ENCODE peak calls at places on chromosomes 3 and 15, in five cellular contexts. T is stomach, Z is left lung, H is T-cell, Y is NCI-H187. K is an unnamed sample.

GRCh38 chr3:171981271-171981605 is 58.1 kb upstream of the FNDC3B start:
- DNase-seq in T (no peak), Z (no peak), H (no peak), Y (no peak), K (no peak)

GRCh38 chr3:105876745-105877624 is 8.2 kb upstream of the CBLB start:
- DNase-seq in T (no peak), Z (no peak), H (no peak), Y (no peak), K (no peak)

GRCh38 chr3:43001094-43001553 is 22.0 kb downstream of the GASK1A start:
- DNase-seq in T (peak), Z (no peak), H (no peak), Y (no peak), K (no peak)

GRCh38 chr3:49132437-49133225 is at the start of gene LAMB2:
- DNase-seq in T (peak), Z (peak), H (no peak), Y (no peak), K (no peak)

GRCh38 chr15:68643216-68643830 is 64.5 kb downstream of the CORO2B start:
- DNase-seq in T (no peak), Z (no peak), H (no peak), Y (no peak), K (no peak)

GRCh38 chr3:20039765-20040475 is at the start of gene KAT2B:
- DNase-seq in T (peak), Z (peak), H (peak), Y (peak), K (peak)

GRCh38 chr15:74960995-74961588 is 4.5 kb upstream of the RPP25 start:
- DNase-seq in T (no peak), Z (no peak), H (no peak), Y (no peak), K (no peak)

GRCh38 chr3:100869787-100870186 is 123.4 kb downstream of the ABI3BP start:
- DNase-seq in T (no peak), Z (no peak), H (no peak), Y (no peak), K (no peak)

GRCh38 chr3:49602049-49602554 is 47.8 kb downstream of the BSN start:
- DNase-seq in T (no peak), Z (no peak), H (no peak), Y (no peak), K (no peak)

GRCh38 chr3:189507856-189508255 is 123.3 kb upstream of the TP63 start:
- DNase-seq in T (no peak), Z (no peak), H (no peak), Y (no peak), K (no peak)

GRCh38 chr15:82043726-82044372 is 2.0 kb downstream of the MEX3B start:
- DNase-seq in T (no peak), Z (no peak), H (no peak), Y (no peak), K (no peak)

GRCh38 chr3:102206506-102207145 is 228.2 kb upstream of the ZPLD1 start:
- DNase-seq in T (peak), Z (no peak), H (no peak), Y (no peak), K (no peak)

GRCh38 chr3:30073622-30074021 is 532.8 kb upstream of the TGFBR2 start:
- DNase-seq in T (no peak), Z (no peak), H (no peak), Y (no peak), K (no peak)

GRCh38 chr15:48435356-48435755 is 104.1 kb downstream of the DUT start:
- DNase-seq in T (no peak), Z (no peak), H (no peak), Y (no peak), K (no peak)

GRCh38 chr15:98425173-98425572 is 223.2 kb upstream of the IGF1R start:
- DNase-seq in T (no peak), Z (no peak), H (no peak), Y (no peak), K (no peak)

GRCh38 chr3:83426311-83426710 is 1532.5 kb upstream of the CADM2 start:
- DNase-seq in T (no peak), Z (no peak), H (no peak), Y (no peak), K (no peak)

GRCh38 chr3:48826451-48826850 is 21.2 kb downstream of the PRKAR2A start:
- DNase-seq in T (no peak), Z (no peak), H (no peak), Y (no peak), K (no peak)

GRCh38 chr3:141308588-141309218 is 59.6 kb upstream of the ZBTB38 start:
- DNase-seq in T (peak), Z (peak), H (no peak), Y (no peak), K (no peak)

GRCh38 chr3:183359036-183359435 is 69.4 kb downstream of the MCF2L2 start:
- DNase-seq in T (no peak), Z (no peak), H (no peak), Y (no peak), K (no peak)

GRCh38 chr3:196193738-196194541 is 17.3 kb downstream of the ZDHHC19 start:
- DNase-seq in T (peak), Z (peak), H (no peak), Y (no peak), K (no peak)

GRCh38 chr3:168803536-168803935 is 707.8 kb upstream of the GOLIM4 start:
- DNase-seq in T (no peak), Z (no peak), H (no peak), Y (no peak), K (no peak)

GRCh38 chr3:160567774-160568173 is 2.4 kb upstream of the KPNA4 start:
- DNase-seq in T (no peak), Z (no peak), H (no peak), Y (no peak), K (no peak)

GRCh38 chr15:38691951-38692788 is 127.6 kb upstream of the RASGRP1 start:
- DNase-seq in T (no peak), Z (no peak), H (no peak), Y (no peak), K (no peak)

GRCh38 chr15:36370735-36371115 is 208.7 kb upstream of the CDIN1 start:
- DNase-seq in T (no peak), Z (no peak), H (no peak), Y (no peak), K (no peak)

GRCh38 chr15:79595995-79596622 is 164.0 kb downstream of the MINAR1 start:
- DNase-seq in T (peak), Z (no peak), H (peak), Y (peak), K (no peak)

GRCh38 chr15:32861741-32862140 is 143.9 kb downstream of the GREM1 start:
- DNase-seq in T (no peak), Z (no peak), H (no peak), Y (no peak), K (no peak)

GRCh38 chr3:44416031-44417030 is 61.1 kb downstream of the ZNF445 start:
- DNase-seq in T (no peak), Z (no peak), H (no peak), Y (no peak), K (no peak)

GRCh38 chr3:20136231-20136630 is 49.8 kb downstream of the SGO1 start:
- DNase-seq in T (no peak), Z (no peak), H (no peak), Y (no peak), K (no peak)

GRCh38 chr15:66644000-66644787 is 57.8 kb upstream of the SMAD6 start:
- DNase-seq in T (no peak), Z (no peak), H (no peak), Y (no peak), K (no peak)

GRCh38 chr3:65406470-65406869 is 632.2 kb downstream of the MAGI1 start:
- DNase-seq in T (no peak), Z (no peak), H (no peak), Y (no peak), K (no peak)

GRCh38 chr3:67653425-67654098 is 850 bp downstream of the SUCLG2 start:
- DNase-seq in T (no peak), Z (no peak), H (no peak), Y (no peak), K (no peak)

GRCh38 chr3:195448205-195448875 is 5.5 kb upstream of the ACAP2 start:
- DNase-seq in T (no peak), Z (no peak), H (no peak), Y (no peak), K (no peak)

GRCh38 chr3:188416041-188416440 is 262.1 kb downstream of the LPP start:
- DNase-seq in T (no peak), Z (no peak), H (no peak), Y (no peak), K (no peak)